ENCODE peak calls at places on chromosome 2, in five cellular contexts. One of them, this sample, is unnamed.
A peak's percentile ranks its signal among the peaks of the same experiment; 100 is the strongest.

GRCh38 chr2:75258620-75259019 is 59.3 kb upstream of the TACR1 start:
- DNase-seq in fibroblast of lung: no peak
- DNase-seq in left lung: no peak
- DNase-seq in transverse colon: no peak
- DNase-seq in sigmoid colon: no peak
- DNase-seq in this sample: no peak

GRCh38 chr2:1203772-1204171 is 209.5 kb upstream of the TPO start:
- DNase-seq in fibroblast of lung: no peak
- DNase-seq in left lung: no peak
- DNase-seq in transverse colon: no peak
- DNase-seq in sigmoid colon: no peak
- DNase-seq in this sample: no peak

GRCh38 chr2:27977623-27978312 is 87.2 kb downstream of the BABAM2 start:
- DNase-seq in sigmoid colon: no peak
- DNase-seq in left lung: no peak
- DNase-seq in fibroblast of lung: peak; percentile 94
- DNase-seq in transverse colon: no peak
- DNase-seq in this sample: no peak

GRCh38 chr2:216678813-216679657 is 16.3 kb downstream of the IGFBP5 start:
- DNase-seq in fibroblast of lung: no peak
- DNase-seq in transverse colon: no peak
- DNase-seq in left lung: no peak
- DNase-seq in sigmoid colon: peak; percentile 63
- DNase-seq in this sample: no peak

GRCh38 chr2:141323571-141323970 is 807.2 kb downstream of the LRP1B start:
- DNase-seq in left lung: no peak
- DNase-seq in transverse colon: no peak
- DNase-seq in sigmoid colon: no peak
- DNase-seq in fibroblast of lung: no peak
- DNase-seq in this sample: no peak

GRCh38 chr2:231133365-231134114 is 8.7 kb upstream of the HTR2B start:
- DNase-seq in transverse colon: no peak
- DNase-seq in sigmoid colon: no peak
- DNase-seq in left lung: no peak
- DNase-seq in fibroblast of lung: peak; percentile 89
- DNase-seq in this sample: no peak

GRCh38 chr2:54581326-54582039 is 125.4 kb downstream of the SPTBN1 start:
- DNase-seq in transverse colon: no peak
- DNase-seq in sigmoid colon: no peak
- DNase-seq in left lung: no peak
- DNase-seq in fibroblast of lung: no peak
- DNase-seq in this sample: no peak

GRCh38 chr2:237686659-237687136 is 59.3 kb downstream of the LRRFIP1 start:
- DNase-seq in transverse colon: no peak
- DNase-seq in fibroblast of lung: no peak
- DNase-seq in left lung: no peak
- DNase-seq in sigmoid colon: peak; percentile 70
- DNase-seq in this sample: no peak

GRCh38 chr2:240933048-240933965 is 27.2 kb downstream of the CROCC2 start:
- DNase-seq in sigmoid colon: peak; percentile 59
- DNase-seq in left lung: peak; percentile 68
- DNase-seq in fibroblast of lung: no peak
- DNase-seq in transverse colon: peak; percentile 7
- DNase-seq in this sample: peak; percentile 15

GRCh38 chr2:72130671-72131360 is 16.8 kb downstream of the CYP26B1 start:
- DNase-seq in fibroblast of lung: no peak
- DNase-seq in sigmoid colon: no peak
- DNase-seq in transverse colon: no peak
- DNase-seq in left lung: peak; percentile 71
- DNase-seq in this sample: no peak

GRCh38 chr2:121532347-121532766 is 1.7 kb downstream of the RNU4ATAC start:
- DNase-seq in transverse colon: no peak
- DNase-seq in sigmoid colon: no peak
- DNase-seq in left lung: no peak
- DNase-seq in fibroblast of lung: peak; percentile 73
- DNase-seq in this sample: no peak

GRCh38 chr2:236782938-236783337 is 213.3 kb downstream of the ACKR3 start:
- DNase-seq in transverse colon: no peak
- DNase-seq in left lung: no peak
- DNase-seq in sigmoid colon: no peak
- DNase-seq in fibroblast of lung: peak; percentile 81
- DNase-seq in this sample: no peak

GRCh38 chr2:128276878-128277675 is 41.6 kb downstream of the HS6ST1 start:
- DNase-seq in left lung: peak; percentile 54
- DNase-seq in transverse colon: peak; percentile 7
- DNase-seq in fibroblast of lung: no peak
- DNase-seq in sigmoid colon: peak; percentile 58
- DNase-seq in this sample: no peak

GRCh38 chr2:136156411-136156810 is 38.5 kb upstream of the CXCR4 start:
- DNase-seq in transverse colon: no peak
- DNase-seq in fibroblast of lung: no peak
- DNase-seq in sigmoid colon: no peak
- DNase-seq in left lung: no peak
- DNase-seq in this sample: no peak

GRCh38 chr2:195364015-195364965 is 292.7 kb upstream of the SLC39A10 start:
- DNase-seq in sigmoid colon: no peak
- DNase-seq in left lung: no peak
- DNase-seq in transverse colon: no peak
- DNase-seq in fibroblast of lung: peak; percentile 65
- DNase-seq in this sample: no peak

GRCh38 chr2:129499747-129500146 is 479.7 kb upstream of the RAB6C start:
- DNase-seq in left lung: no peak
- DNase-seq in fibroblast of lung: no peak
- DNase-seq in transverse colon: no peak
- DNase-seq in sigmoid colon: no peak
- DNase-seq in this sample: no peak

GRCh38 chr2:79670198-79670597 is 157.3 kb downstream of the CTNNA2 start:
- DNase-seq in sigmoid colon: no peak
- DNase-seq in transverse colon: no peak
- DNase-seq in left lung: peak; percentile 47
- DNase-seq in fibroblast of lung: no peak
- DNase-seq in this sample: no peak

GRCh38 chr2:110120171-110121051 is 4.8 kb upstream of the MALL start:
- DNase-seq in sigmoid colon: no peak
- DNase-seq in transverse colon: no peak
- DNase-seq in fibroblast of lung: no peak
- DNase-seq in left lung: no peak
- DNase-seq in this sample: no peak

GRCh38 chr2:137928547-137929503 is 35.4 kb upstream of the HNMT start:
- DNase-seq in left lung: no peak
- DNase-seq in fibroblast of lung: no peak
- DNase-seq in transverse colon: no peak
- DNase-seq in sigmoid colon: no peak
- DNase-seq in this sample: no peak

GRCh38 chr2:175244697-175245096 is 63.2 kb upstream of the ATP5MC3 start:
- DNase-seq in sigmoid colon: no peak
- DNase-seq in transverse colon: no peak
- DNase-seq in fibroblast of lung: no peak
- DNase-seq in left lung: no peak
- DNase-seq in this sample: no peak

GRCh38 chr2:70888925-70889715 is 46.6 kb upstream of the ATP6V1B1 start:
- DNase-seq in sigmoid colon: no peak
- DNase-seq in transverse colon: no peak
- DNase-seq in left lung: no peak
- DNase-seq in fibroblast of lung: no peak
- DNase-seq in this sample: no peak

GRCh38 chr2:97969466-97970067 is 26.2 kb downstream of the TMEM131 start:
- DNase-seq in sigmoid colon: no peak
- DNase-seq in left lung: no peak
- DNase-seq in fibroblast of lung: no peak
- DNase-seq in transverse colon: no peak
- DNase-seq in this sample: no peak

GRCh38 chr2:219220652-219221402 is 2.1 kb upstream of the ABCB6 start:
- DNase-seq in left lung: no peak
- DNase-seq in transverse colon: no peak
- DNase-seq in sigmoid colon: no peak
- DNase-seq in fibroblast of lung: no peak
- DNase-seq in this sample: no peak

GRCh38 chr2:53170463-53170862 is 597.1 kb upstream of the CHAC2 start:
- DNase-seq in fibroblast of lung: peak; percentile 75
- DNase-seq in left lung: no peak
- DNase-seq in transverse colon: no peak
- DNase-seq in sigmoid colon: no peak
- DNase-seq in this sample: no peak

GRCh38 chr2:184597571-184597980 is 753 bp upstream of the ZNF804A start:
- DNase-seq in sigmoid colon: no peak
- DNase-seq in fibroblast of lung: peak; percentile 71
- DNase-seq in transverse colon: peak; percentile 20
- DNase-seq in left lung: peak; percentile 53
- DNase-seq in this sample: no peak

GRCh38 chr2:26067980-26068507 is 34.2 kb downstream of the RAB10 start:
- DNase-seq in transverse colon: no peak
- DNase-seq in left lung: no peak
- DNase-seq in fibroblast of lung: no peak
- DNase-seq in sigmoid colon: no peak
- DNase-seq in this sample: no peak

GRCh38 chr2:73175663-73176204 is 26.6 kb upstream of the NOTO start:
- DNase-seq in sigmoid colon: peak; percentile 89
- DNase-seq in transverse colon: peak; percentile 81
- DNase-seq in fibroblast of lung: peak; percentile 43
- DNase-seq in left lung: peak; percentile 91
- DNase-seq in this sample: peak; percentile 80
- H3K27ac ChIP-seq in sigmoid colon: peak overlapping the region; percentile 70
- H3K27ac ChIP-seq in transverse colon: peak overlapping the region; percentile 10
- H3K27ac ChIP-seq in fibroblast of lung: no peak overlapping the region
- H3K27ac ChIP-seq in left lung: no peak overlapping the region
- H3K27ac ChIP-seq in this sample: no peak overlapping the region

GRCh38 chr2:43134571-43134889 is 91.9 kb downstream of the ZFP36L2 start:
- DNase-seq in left lung: no peak
- DNase-seq in sigmoid colon: no peak
- DNase-seq in fibroblast of lung: no peak
- DNase-seq in transverse colon: no peak
- DNase-seq in this sample: no peak
- H3K4me1 ChIP-seq in left lung: peaks cover 23% of the 10 kb centered on the region
- H3K4me1 ChIP-seq in sigmoid colon: no peaks in the 10 kb centered on the region
- H3K4me1 ChIP-seq in fibroblast of lung: peaks cover 1% of the 10 kb centered on the region
- H3K4me1 ChIP-seq in transverse colon: peaks cover 39% of the 10 kb centered on the region
- H3K4me1 ChIP-seq in this sample: peaks cover 42% of the 10 kb centered on the region

GRCh38 chr2:47049502-47049901 is 105.6 kb downstream of the STPG4 start:
- DNase-seq in fibroblast of lung: no peak
- DNase-seq in left lung: peak; percentile 10
- DNase-seq in sigmoid colon: no peak
- DNase-seq in transverse colon: no peak
- DNase-seq in this sample: no peak
- H3K27ac ChIP-seq in fibroblast of lung: no peak overlapping the region
- H3K27ac ChIP-seq in left lung: no peak overlapping the region
- H3K27ac ChIP-seq in sigmoid colon: peak overlapping the region; percentile 59
- H3K27ac ChIP-seq in transverse colon: peak overlapping the region; percentile 47
- H3K27ac ChIP-seq in this sample: no peak overlapping the region

DNA sequence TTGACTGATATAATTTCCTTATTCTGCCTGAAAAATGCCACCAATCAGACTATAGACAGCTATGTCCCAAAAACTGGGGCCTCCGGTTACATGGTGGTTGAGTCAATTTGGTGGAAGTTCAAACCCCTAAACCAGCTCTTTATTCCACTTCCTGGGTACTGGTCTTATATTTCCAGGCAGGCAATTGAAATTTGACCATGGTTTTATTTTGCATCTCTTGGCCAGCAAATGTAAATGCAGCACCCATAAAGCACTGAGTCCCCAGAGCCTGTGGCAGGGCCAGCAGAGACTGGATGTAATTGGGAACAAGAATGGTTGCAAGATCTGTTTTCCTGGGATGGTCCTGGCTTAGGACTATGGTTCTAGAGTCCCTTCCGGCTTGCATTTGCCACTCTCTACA is 108.2 kb upstream of the CDC42EP3 start:
- DNase-seq in transverse colon: no peak
- DNase-seq in left lung: no peak
- DNase-seq in sigmoid colon: no peak
- DNase-seq in fibroblast of lung: no peak
- DNase-seq in this sample: no peak
- H3K4me1 ChIP-seq in transverse colon: peaks cover 11% of the 10 kb centered on the region
- H3K4me1 ChIP-seq in left lung: no peaks in the 10 kb centered on the region
- H3K4me1 ChIP-seq in sigmoid colon: no peaks in the 10 kb centered on the region
- H3K4me1 ChIP-seq in fibroblast of lung: peaks cover 50% of the 10 kb centered on the region
- H3K4me1 ChIP-seq in this sample: no peaks in the 10 kb centered on the region

This sample was measured in colonic mucosa.